ENCODE peak calls at places on chromosomes 6 and 20, in four cellular contexts. R is hypothalamus, W is MV-4-11, E is endothelial cell. X is an unnamed sample.

GRCh38 chr6:11277275-11278206 is 45.1 kb upstream of the NEDD9 start:
- DNase-seq in R (no peak), E (peak), W (no peak), X (no peak)

GRCh38 chr6:165049362-165049761 is 260.0 kb downstream of the C6orf118 start:
- DNase-seq in E (peak), R (no peak), W (peak), X (no peak)

GRCh38 chr6:142902636-142903053 is 42.3 kb downstream of the HIVEP2 start:
- DNase-seq in W (peak), R (no peak), E (no peak), X (peak)

GRCh38 chr6:33812669-33813068 is 8.9 kb upstream of the MLN start:
- DNase-seq in W (peak), R (no peak), E (peak), X (peak)

GRCh38 chr20:50607850-50608749 is 83.2 kb downstream of the RIPOR3 start:
- DNase-seq in W (no peak), R (no peak), E (no peak), X (no peak)

GRCh38 chr6:121595646-121596045 is 160.2 kb downstream of the GJA1 start:
- DNase-seq in E (no peak), R (no peak), W (no peak), X (no peak)

GRCh38 chr20:13061381-13061780 is 52.6 kb downstream of the SPTLC3 start:
- DNase-seq in E (no peak), R (no peak), W (no peak), X (no peak)

GRCh38 chr20:41643504-41643938 is 25.3 kb upstream of the CHD6 start:
- DNase-seq in W (no peak), E (no peak), R (no peak), X (no peak)

GRCh38 chr6:147078602-147079001 is 125.6 kb upstream of the STXBP5 start:
- DNase-seq in E (no peak), W (no peak), R (no peak), X (no peak)

GRCh38 chr6:167238169-167238693 is 52.9 kb upstream of the UNC93A start:
- DNase-seq in E (no peak), W (no peak), R (no peak), X (no peak)

GRCh38 chr20:46168438-46168837 is 50.3 kb downstream of the CD40 start:
- DNase-seq in R (no peak), W (no peak), E (no peak), X (no peak)

GRCh38 chr6:143579703-143580102 is 68.2 kb upstream of the FUCA2 start:
- DNase-seq in W (no peak), R (no peak), E (no peak), X (no peak)

GRCh38 chr6:12082368-12082767 is 70.3 kb downstream of the HIVEP1 start:
- DNase-seq in W (no peak), R (no peak), E (no peak), X (no peak)

GRCh38 chr6:98831057-98832031 is 3.0 kb upstream of the POU3F2 start:
- DNase-seq in R (no peak), E (peak), W (no peak), X (no peak)

GRCh38 chr20:31505903-31506302 is 8.3 kb upstream of the HM13 start:
- DNase-seq in R (no peak), E (no peak), W (no peak), X (no peak)

GRCh38 chr20:33649201-33649631 is 12.9 kb upstream of the C20orf144 start:
- DNase-seq in W (no peak), E (no peak), R (no peak), X (no peak)

GRCh38 chr6:142695016-142695415 is 250.0 kb downstream of the HIVEP2 start:
- DNase-seq in R (no peak), E (no peak), W (no peak), X (no peak)

X was measured in naive thymus-derived CD8-positive, alpha-beta T cell.